ENCODE peak calls at places on chromosomes 16 and 17, in ten cellular contexts. One of them, this sample, is unnamed.

GRCh38 chr16:30185683-30186421 is 2.5 kb downstream of the CORO1A start:
- DNase-seq in uterus: peak
- DNase-seq in ovary: peak
- DNase-seq in prostate gland: no peak
- DNase-seq in transverse colon: peak
- DNase-seq in right lobe of liver: peak
- DNase-seq in NB4: peak
- DNase-seq in endothelial cell of umbilical vein: no peak
- DNase-seq in heart left ventricle: peak
- DNase-seq in spleen: peak
- DNase-seq in this sample: peak

GRCh38 chr16:31875112-31875803 is 1.7 kb downstream of the ZNF267 start:
- DNase-seq in right lobe of liver: no peak
- DNase-seq in transverse colon: no peak
- DNase-seq in endothelial cell of umbilical vein: peak
- DNase-seq in uterus: no peak
- DNase-seq in prostate gland: no peak
- DNase-seq in ovary: no peak
- DNase-seq in spleen: no peak
- DNase-seq in NB4: peak
- DNase-seq in heart left ventricle: no peak
- DNase-seq in this sample: no peak

GRCh38 chr17:80252871-80253270 is 7.8 kb upstream of the RNF213 start:
- DNase-seq in transverse colon: peak
- DNase-seq in ovary: no peak
- DNase-seq in spleen: peak
- DNase-seq in endothelial cell of umbilical vein: no peak
- DNase-seq in NB4: peak
- DNase-seq in prostate gland: peak
- DNase-seq in heart left ventricle: no peak
- DNase-seq in uterus: no peak
- DNase-seq in right lobe of liver: peak
- DNase-seq in this sample: peak

GRCh38 chr16:68128577-68129305 is 43.6 kb downstream of the NFATC3 start:
- DNase-seq in NB4: no peak
- DNase-seq in uterus: no peak
- DNase-seq in heart left ventricle: no peak
- DNase-seq in transverse colon: no peak
- DNase-seq in endothelial cell of umbilical vein: peak
- DNase-seq in prostate gland: no peak
- DNase-seq in spleen: no peak
- DNase-seq in ovary: no peak
- DNase-seq in right lobe of liver: no peak
- DNase-seq in this sample: no peak

GRCh38 chr17:77923776-77924513 is 34.6 kb upstream of the TNRC6C start:
- DNase-seq in transverse colon: no peak
- DNase-seq in heart left ventricle: no peak
- DNase-seq in ovary: no peak
- DNase-seq in uterus: no peak
- DNase-seq in prostate gland: no peak
- DNase-seq in spleen: no peak
- DNase-seq in endothelial cell of umbilical vein: no peak
- DNase-seq in right lobe of liver: no peak
- DNase-seq in NB4: no peak
- DNase-seq in this sample: no peak

GRCh38 chr17:61420745-61421398 is 21.2 kb downstream of the TBX2 start:
- DNase-seq in prostate gland: no peak
- DNase-seq in NB4: no peak
- DNase-seq in transverse colon: no peak
- DNase-seq in uterus: no peak
- DNase-seq in endothelial cell of umbilical vein: no peak
- DNase-seq in heart left ventricle: no peak
- DNase-seq in ovary: no peak
- DNase-seq in right lobe of liver: no peak
- DNase-seq in spleen: no peak
- DNase-seq in this sample: no peak

GRCh38 chr17:51722994-51723393 is 435.5 kb downstream of the CA10 start:
- DNase-seq in heart left ventricle: no peak
- DNase-seq in transverse colon: no peak
- DNase-seq in ovary: no peak
- DNase-seq in prostate gland: no peak
- DNase-seq in spleen: no peak
- DNase-seq in right lobe of liver: no peak
- DNase-seq in uterus: no peak
- DNase-seq in endothelial cell of umbilical vein: no peak
- DNase-seq in NB4: no peak
- DNase-seq in this sample: no peak

GRCh38 chr16:3530371-3530914 is 29.6 kb downstream of the CLUAP1 start:
- DNase-seq in heart left ventricle: no peak
- DNase-seq in prostate gland: no peak
- DNase-seq in spleen: no peak
- DNase-seq in transverse colon: no peak
- DNase-seq in uterus: no peak
- DNase-seq in ovary: no peak
- DNase-seq in NB4: no peak
- DNase-seq in right lobe of liver: no peak
- DNase-seq in endothelial cell of umbilical vein: no peak
- DNase-seq in this sample: no peak

GRCh38 chr17:63293310-63293709 is 152.8 kb downstream of the CYB561 start:
- DNase-seq in NB4: no peak
- DNase-seq in endothelial cell of umbilical vein: peak
- DNase-seq in heart left ventricle: no peak
- DNase-seq in ovary: no peak
- DNase-seq in spleen: no peak
- DNase-seq in uterus: no peak
- DNase-seq in prostate gland: no peak
- DNase-seq in right lobe of liver: no peak
- DNase-seq in transverse colon: no peak
- DNase-seq in this sample: no peak

GRCh38 chr17:1736348-1737281 is 6.1 kb upstream of the SERPINF2 start:
- DNase-seq in NB4: peak
- DNase-seq in spleen: peak
- DNase-seq in right lobe of liver: peak
- DNase-seq in heart left ventricle: peak
- DNase-seq in endothelial cell of umbilical vein: no peak
- DNase-seq in ovary: peak
- DNase-seq in prostate gland: no peak
- DNase-seq in uterus: peak
- DNase-seq in transverse colon: peak
- DNase-seq in this sample: no peak

GRCh38 chr16:24035127-24035842 is 199.5 kb downstream of the PRKCB start:
- DNase-seq in right lobe of liver: no peak
- DNase-seq in NB4: no peak
- DNase-seq in ovary: no peak
- DNase-seq in uterus: no peak
- DNase-seq in heart left ventricle: no peak
- DNase-seq in spleen: peak
- DNase-seq in prostate gland: no peak
- DNase-seq in endothelial cell of umbilical vein: no peak
- DNase-seq in transverse colon: peak
- DNase-seq in this sample: no peak

GRCh38 chr16:66049865-66050264 is 316.6 kb upstream of the CDH5 start:
- DNase-seq in right lobe of liver: no peak
- DNase-seq in endothelial cell of umbilical vein: no peak
- DNase-seq in NB4: no peak
- DNase-seq in uterus: no peak
- DNase-seq in prostate gland: no peak
- DNase-seq in heart left ventricle: no peak
- DNase-seq in transverse colon: no peak
- DNase-seq in spleen: no peak
- DNase-seq in ovary: no peak
- DNase-seq in this sample: no peak

GRCh38 chr17:76558210-76559095 is 18.6 kb downstream of the PRCD start:
- DNase-seq in spleen: no peak
- DNase-seq in heart left ventricle: no peak
- DNase-seq in endothelial cell of umbilical vein: peak
- DNase-seq in prostate gland: no peak
- DNase-seq in uterus: no peak
- DNase-seq in transverse colon: no peak
- DNase-seq in right lobe of liver: no peak
- DNase-seq in NB4: peak
- DNase-seq in ovary: no peak
- DNase-seq in this sample: no peak

GRCh38 chr17:76560877-76561221 is 21.0 kb downstream of the PRCD start:
- DNase-seq in uterus: no peak
- DNase-seq in spleen: no peak
- DNase-seq in ovary: no peak
- DNase-seq in right lobe of liver: no peak
- DNase-seq in heart left ventricle: no peak
- DNase-seq in endothelial cell of umbilical vein: no peak
- DNase-seq in NB4: no peak
- DNase-seq in prostate gland: no peak
- DNase-seq in transverse colon: no peak
- DNase-seq in this sample: no peak

GRCh38 chr17:76556759-76557367 is 17.0 kb downstream of the PRCD start:
- DNase-seq in right lobe of liver: peak
- DNase-seq in prostate gland: no peak
- DNase-seq in spleen: no peak
- DNase-seq in heart left ventricle: peak
- DNase-seq in transverse colon: peak
- DNase-seq in NB4: peak
- DNase-seq in ovary: no peak
- DNase-seq in uterus: no peak
- DNase-seq in endothelial cell of umbilical vein: no peak
- DNase-seq in this sample: peak

GRCh38 chr17:76560036-76560876 is 20.4 kb downstream of the PRCD start:
- DNase-seq in prostate gland: no peak
- DNase-seq in transverse colon: no peak
- DNase-seq in uterus: no peak
- DNase-seq in NB4: peak
- DNase-seq in heart left ventricle: peak
- DNase-seq in ovary: no peak
- DNase-seq in endothelial cell of umbilical vein: no peak
- DNase-seq in right lobe of liver: no peak
- DNase-seq in spleen: no peak
- DNase-seq in this sample: no peak

DNA sequence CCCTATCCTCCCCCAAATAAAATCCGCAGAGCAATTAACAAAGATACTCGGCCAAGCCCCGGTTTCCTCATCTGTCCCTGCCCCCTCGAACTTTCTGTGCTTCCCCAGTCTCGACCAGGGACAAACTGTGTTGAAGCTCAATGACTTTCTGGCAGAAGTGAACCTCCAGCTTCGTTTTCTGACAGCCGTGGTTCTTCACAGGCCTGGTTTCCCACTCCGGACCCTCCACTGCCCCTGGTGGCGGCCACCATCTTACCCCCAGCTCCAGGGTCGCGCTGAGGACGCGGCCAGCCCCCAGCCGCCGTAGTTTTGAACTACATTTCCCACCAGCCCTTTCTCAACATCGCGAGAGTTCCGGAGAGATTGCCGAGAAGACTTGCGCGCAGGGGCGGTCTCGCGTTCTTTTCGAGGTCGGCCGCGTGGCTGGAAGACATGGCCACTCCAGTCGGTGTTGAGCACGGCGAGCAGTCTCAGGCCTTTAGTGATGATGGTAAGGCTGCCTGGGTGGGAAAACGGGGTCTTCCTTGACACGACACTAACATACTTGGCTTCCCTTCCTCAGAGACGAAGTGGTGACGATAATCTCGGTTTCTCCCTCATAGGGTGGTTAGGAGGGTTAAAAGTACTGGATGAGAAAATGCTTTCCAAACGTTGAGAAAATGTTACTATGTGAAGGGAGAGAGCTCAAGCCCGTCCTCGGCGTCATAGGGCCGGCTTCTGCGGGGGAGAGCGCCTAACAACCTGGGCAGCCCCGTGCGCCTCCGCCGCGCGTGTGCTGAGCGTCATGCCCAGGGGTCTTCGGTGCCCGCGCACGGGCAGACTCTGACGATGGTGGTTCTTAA is 17.7 kb downstream of the PRCD start:
- DNase-seq in spleen: peak
- DNase-seq in prostate gland: peak
- DNase-seq in ovary: peak
- DNase-seq in heart left ventricle: peak
- DNase-seq in right lobe of liver: peak
- DNase-seq in endothelial cell of umbilical vein: peak
- DNase-seq in NB4: peak
- DNase-seq in uterus: peak
- DNase-seq in transverse colon: peak
- DNase-seq in this sample: peak
- TF ChIP-seq POLR2A in spleen: no peak
- TF ChIP-seq POLR2A in prostate gland: peak
- TF ChIP-seq POLR2A in ovary: peak
- TF ChIP-seq POLR2A in heart left ventricle: peak
- TF ChIP-seq POLR2A in right lobe of liver: peak
- TF ChIP-seq POLR2A in endothelial cell of umbilical vein: peak
- TF ChIP-seq POLR2A in NB4: peak
- TF ChIP-seq POLR2A in uterus: peak
- TF ChIP-seq POLR2A in transverse colon: peak
- TF ChIP-seq POLR2A in this sample: peak

DNA sequence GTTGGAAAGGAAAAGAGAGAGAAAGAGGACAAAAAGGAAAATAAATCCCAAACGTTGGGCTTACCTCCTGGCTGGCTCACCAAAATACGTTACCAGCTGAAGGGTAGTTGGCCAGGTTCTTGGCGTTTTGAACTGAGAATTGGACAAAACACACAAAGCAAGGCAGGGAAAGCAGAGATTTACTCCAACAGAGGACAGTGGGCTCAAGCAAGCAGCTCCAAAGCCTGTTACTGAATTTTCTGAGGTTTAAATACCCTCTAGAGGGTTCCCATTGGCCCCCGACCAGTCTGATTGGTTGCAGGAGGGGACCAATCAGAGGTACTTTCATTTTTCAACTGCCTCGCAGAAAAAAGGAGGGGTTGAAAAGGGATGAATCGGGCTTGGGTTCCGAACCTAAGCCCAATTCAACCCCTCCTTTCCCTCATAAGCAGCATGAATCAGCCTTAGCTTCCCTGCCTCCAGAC is 55.6 kb upstream of the ALOX12 start:
- DNase-seq in transverse colon: peak
- DNase-seq in ovary: no peak
- DNase-seq in endothelial cell of umbilical vein: no peak
- DNase-seq in prostate gland: no peak
- DNase-seq in spleen: no peak
- DNase-seq in NB4: peak
- DNase-seq in uterus: peak
- DNase-seq in right lobe of liver: no peak
- DNase-seq in heart left ventricle: no peak
- DNase-seq in this sample: no peak
- H3K4me3 ChIP-seq in transverse colon: peak
- H3K4me3 ChIP-seq in ovary: peak
- H3K4me3 ChIP-seq in endothelial cell of umbilical vein: no peak
- H3K4me3 ChIP-seq in prostate gland: no peak
- H3K4me3 ChIP-seq in spleen: peak
- H3K4me3 ChIP-seq in NB4: peak
- H3K4me3 ChIP-seq in uterus: no peak
- H3K4me3 ChIP-seq in right lobe of liver: no peak
- H3K4me3 ChIP-seq in heart left ventricle: peak
- H3K4me3 ChIP-seq in this sample: no peak

GRCh38 chr17:38558751-38559024 is 47.1 kb downstream of the SRCIN1 start:
- DNase-seq in uterus: peak
- DNase-seq in prostate gland: no peak
- DNase-seq in spleen: no peak
- DNase-seq in ovary: no peak
- DNase-seq in heart left ventricle: no peak
- DNase-seq in transverse colon: no peak
- DNase-seq in right lobe of liver: no peak
- DNase-seq in NB4: no peak
- DNase-seq in endothelial cell of umbilical vein: no peak
- DNase-seq in this sample: no peak
- TF ChIP-seq POLR2A in uterus: no peak
- TF ChIP-seq POLR2A in prostate gland: no peak
- TF ChIP-seq POLR2A in spleen: no peak
- TF ChIP-seq POLR2A in ovary: no peak
- TF ChIP-seq POLR2A in heart left ventricle: no peak
- TF ChIP-seq POLR2A in transverse colon: no peak
- TF ChIP-seq POLR2A in right lobe of liver: no peak
- TF ChIP-seq POLR2A in NB4: no peak
- TF ChIP-seq POLR2A in endothelial cell of umbilical vein: no peak
- TF ChIP-seq POLR2A in this sample: no peak

GRCh38 chr17:59357929-59358328 is 26.5 kb downstream of the YPEL2 start:
- DNase-seq in heart left ventricle: peak
- DNase-seq in uterus: no peak
- DNase-seq in ovary: no peak
- DNase-seq in endothelial cell of umbilical vein: no peak
- DNase-seq in spleen: no peak
- DNase-seq in NB4: no peak
- DNase-seq in transverse colon: no peak
- DNase-seq in prostate gland: no peak
- DNase-seq in right lobe of liver: no peak
- DNase-seq in this sample: no peak
- H3K4me3 ChIP-seq in heart left ventricle: no peak
- H3K4me3 ChIP-seq in uterus: no peak
- H3K4me3 ChIP-seq in ovary: no peak
- H3K4me3 ChIP-seq in endothelial cell of umbilical vein: no peak
- H3K4me3 ChIP-seq in spleen: no peak
- H3K4me3 ChIP-seq in NB4: no peak
- H3K4me3 ChIP-seq in transverse colon: no peak
- H3K4me3 ChIP-seq in prostate gland: no peak
- H3K4me3 ChIP-seq in right lobe of liver: no peak
- H3K4me3 ChIP-seq in this sample: no peak

This sample was measured in Peyer's patch.